ENCODE peak calls at places on chromosomes 5 and 9, in five cellular contexts. One of them, this sample, is unnamed. For H3K4me1, the result is how much of the 10 kb centered on the place peaks cover.

GRCh38 chr9:123201083-123201482 is 67.3 kb downstream of the STRBP start:
- DNase-seq in adrenal gland: no peak
- DNase-seq in uterus: no peak
- DNase-seq in endodermal cell: no peak
- DNase-seq in thoracic aorta: no peak
- DNase-seq in this sample: no peak

GRCh38 chr9:7376838-7377237 is 422.7 kb downstream of the DMAC1 start:
- DNase-seq in adrenal gland: no peak
- DNase-seq in uterus: no peak
- DNase-seq in endodermal cell: no peak
- DNase-seq in thoracic aorta: no peak
- DNase-seq in this sample: no peak

GRCh38 chr9:134828892-134829291 is 51.7 kb upstream of the FCN2 start:
- DNase-seq in adrenal gland: no peak
- DNase-seq in uterus: no peak
- DNase-seq in endodermal cell: no peak
- DNase-seq in thoracic aorta: no peak
- DNase-seq in this sample: no peak

GRCh38 chr9:36100532-36100931 is 36.0 kb upstream of the GLIPR2 start:
- DNase-seq in adrenal gland: no peak
- DNase-seq in uterus: no peak
- DNase-seq in endodermal cell: no peak
- DNase-seq in thoracic aorta: no peak
- DNase-seq in this sample: no peak

GRCh38 chr5:69415584-69415958 is 655 bp downstream of the MARVELD2 start:
- DNase-seq in adrenal gland: no peak
- DNase-seq in uterus: no peak
- DNase-seq in endodermal cell: peak
- DNase-seq in thoracic aorta: no peak
- DNase-seq in this sample: no peak

GRCh38 chr9:5072871-5073270 is 87.8 kb downstream of the JAK2 start:
- DNase-seq in adrenal gland: no peak
- DNase-seq in uterus: no peak
- DNase-seq in endodermal cell: no peak
- DNase-seq in thoracic aorta: no peak
- DNase-seq in this sample: no peak

GRCh38 chr5:44740655-44741054 is 68.1 kb upstream of the MRPS30 start:
- DNase-seq in adrenal gland: no peak
- DNase-seq in uterus: no peak
- DNase-seq in endodermal cell: no peak
- DNase-seq in thoracic aorta: no peak
- DNase-seq in this sample: no peak

GRCh38 chr9:16816006-16816405 is 54.5 kb downstream of the BNC2 start:
- DNase-seq in adrenal gland: no peak
- DNase-seq in uterus: no peak
- DNase-seq in endodermal cell: no peak
- DNase-seq in thoracic aorta: no peak
- DNase-seq in this sample: no peak

GRCh38 chr9:114250235-114250568 is 72.7 kb upstream of the ORM1 start:
- DNase-seq in adrenal gland: no peak
- DNase-seq in uterus: peak
- DNase-seq in endodermal cell: no peak
- DNase-seq in thoracic aorta: peak
- DNase-seq in this sample: peak

GRCh38 chr5:61450170-61450815 is 118.2 kb downstream of the ZSWIM6 start:
- DNase-seq in adrenal gland: no peak
- DNase-seq in uterus: no peak
- DNase-seq in endodermal cell: no peak
- DNase-seq in thoracic aorta: no peak
- DNase-seq in this sample: no peak

GRCh38 chr9:2655411-2655901 is 33.9 kb downstream of the VLDLR start:
- DNase-seq in adrenal gland: no peak
- DNase-seq in uterus: no peak
- DNase-seq in endodermal cell: no peak
- DNase-seq in thoracic aorta: peak
- DNase-seq in this sample: no peak

GRCh38 chr5:78213799-78214198 is 80.7 kb downstream of the AP3B1 start:
- DNase-seq in adrenal gland: no peak
- DNase-seq in uterus: no peak
- DNase-seq in endodermal cell: no peak
- DNase-seq in thoracic aorta: no peak
- DNase-seq in this sample: no peak

GRCh38 chr9:93675336-93676150 is 99.2 kb downstream of the PHF2 start:
- DNase-seq in adrenal gland: peak
- DNase-seq in uterus: peak
- DNase-seq in endodermal cell: peak
- DNase-seq in thoracic aorta: no peak
- DNase-seq in this sample: no peak

GRCh38 chr5:78956901-78957300 is 28.2 kb downstream of the ARSB start:
- DNase-seq in adrenal gland: no peak
- DNase-seq in uterus: no peak
- DNase-seq in endodermal cell: no peak
- DNase-seq in thoracic aorta: no peak
- DNase-seq in this sample: no peak

GRCh38 chr9:1708215-1708614 is 306.9 kb upstream of the SMARCA2 start:
- DNase-seq in adrenal gland: no peak
- DNase-seq in uterus: no peak
- DNase-seq in endodermal cell: no peak
- DNase-seq in thoracic aorta: no peak
- DNase-seq in this sample: no peak

GRCh38 chr5:96962540-96962991 is 26.7 kb downstream of the LNPEP start:
- DNase-seq in adrenal gland: no peak
- DNase-seq in uterus: no peak
- DNase-seq in endodermal cell: no peak
- DNase-seq in thoracic aorta: no peak
- DNase-seq in this sample: no peak

GRCh38 chr5:74648835-74649286 is 8.3 kb upstream of the ENC1 start:
- DNase-seq in adrenal gland: no peak
- DNase-seq in uterus: no peak
- DNase-seq in endodermal cell: no peak
- DNase-seq in thoracic aorta: no peak
- DNase-seq in this sample: no peak

GRCh38 chr5:123421773-123422172 is 1.4 kb downstream of the CEP120 start:
- DNase-seq in adrenal gland: no peak
- DNase-seq in uterus: no peak
- DNase-seq in endodermal cell: no peak
- DNase-seq in thoracic aorta: no peak
- DNase-seq in this sample: no peak

GRCh38 chr9:78236511-78236950 is 656 bp downstream of the CEP78 start:
- DNase-seq in adrenal gland: no peak
- DNase-seq in uterus: no peak
- DNase-seq in endodermal cell: no peak
- DNase-seq in thoracic aorta: no peak
- DNase-seq in this sample: no peak

GRCh38 chr9:104934686-104935413 is 6.9 kb upstream of the ABCA1 start:
- DNase-seq in adrenal gland: no peak
- DNase-seq in uterus: no peak
- DNase-seq in endodermal cell: no peak
- DNase-seq in thoracic aorta: no peak
- DNase-seq in this sample: no peak

GRCh38 chr9:38526571-38526970 is 93.8 kb downstream of the ANKRD18A start:
- DNase-seq in adrenal gland: no peak
- DNase-seq in uterus: no peak
- DNase-seq in endodermal cell: no peak
- DNase-seq in thoracic aorta: no peak
- DNase-seq in this sample: no peak

GRCh38 chr9:101311759-101312420 is 72.9 kb downstream of the BAAT start:
- DNase-seq in adrenal gland: peak
- DNase-seq in uterus: no peak
- DNase-seq in endodermal cell: no peak
- DNase-seq in thoracic aorta: no peak
- DNase-seq in this sample: no peak

GRCh38 chr5:174363934-174364333 is 318.4 kb downstream of the NSG2 start:
- DNase-seq in adrenal gland: no peak
- DNase-seq in uterus: no peak
- DNase-seq in endodermal cell: no peak
- DNase-seq in thoracic aorta: no peak
- DNase-seq in this sample: no peak

GRCh38 chr9:84343111-84343521 is 2.6 kb upstream of the SLC28A3 start:
- DNase-seq in adrenal gland: no peak
- DNase-seq in uterus: no peak
- DNase-seq in endodermal cell: no peak
- DNase-seq in thoracic aorta: no peak
- DNase-seq in this sample: no peak

GRCh38 chr9:72462340-72462739 is 59.1 kb upstream of the TMC1 start:
- DNase-seq in adrenal gland: no peak
- DNase-seq in uterus: no peak
- DNase-seq in endodermal cell: no peak
- DNase-seq in thoracic aorta: no peak
- DNase-seq in this sample: no peak

GRCh38 chr9:97781902-97782301 is 71.1 kb upstream of the FOXE1 start:
- DNase-seq in adrenal gland: no peak
- DNase-seq in uterus: no peak
- DNase-seq in endodermal cell: no peak
- DNase-seq in thoracic aorta: no peak
- DNase-seq in this sample: no peak

GRCh38 chr9:128149001-128149701 is at the start of gene LCN2:
- DNase-seq in adrenal gland: no peak
- DNase-seq in uterus: no peak
- DNase-seq in endodermal cell: peak
- DNase-seq in thoracic aorta: no peak
- DNase-seq in this sample: no peak

GRCh38 chr5:124650960-124651662 is 95.3 kb downstream of the ZNF608 start:
- DNase-seq in adrenal gland: no peak
- DNase-seq in uterus: no peak
- DNase-seq in endodermal cell: no peak
- DNase-seq in thoracic aorta: no peak
- DNase-seq in this sample: no peak

GRCh38 chr5:172497591-172498255 is 43.4 kb upstream of the SH3PXD2B start:
- DNase-seq in adrenal gland: no peak
- DNase-seq in uterus: no peak
- DNase-seq in endodermal cell: peak
- DNase-seq in thoracic aorta: no peak
- DNase-seq in this sample: no peak

GRCh38 chr5:119355244-119355635 is 579 bp upstream of the TNFAIP8 start:
- DNase-seq in adrenal gland: no peak
- DNase-seq in uterus: no peak
- DNase-seq in endodermal cell: peak
- DNase-seq in thoracic aorta: no peak
- DNase-seq in this sample: no peak

GRCh38 chr5:119355636-119356383 is at the start of gene TNFAIP8:
- DNase-seq in adrenal gland: peak
- DNase-seq in uterus: peak
- DNase-seq in endodermal cell: peak
- DNase-seq in thoracic aorta: no peak
- DNase-seq in this sample: peak

GRCh38 chr5:119353686-119354366 is 2.0 kb upstream of the TNFAIP8 start:
- DNase-seq in adrenal gland: no peak
- DNase-seq in uterus: no peak
- DNase-seq in endodermal cell: no peak
- DNase-seq in thoracic aorta: no peak
- DNase-seq in this sample: no peak

GRCh38 chr5:119353213-119353612 is 2.6 kb upstream of the TNFAIP8 start:
- DNase-seq in adrenal gland: no peak
- DNase-seq in uterus: no peak
- DNase-seq in endodermal cell: no peak
- DNase-seq in thoracic aorta: no peak
- DNase-seq in this sample: no peak

GRCh38 chr5:119354522-119355243 is 1.1 kb upstream of the TNFAIP8 start:
- DNase-seq in adrenal gland: no peak
- DNase-seq in uterus: no peak
- DNase-seq in endodermal cell: no peak
- DNase-seq in thoracic aorta: no peak
- DNase-seq in this sample: no peak
- H3K4me1 ChIP-seq in adrenal gland: under half
- H3K4me1 ChIP-seq in uterus: under half
- H3K4me1 ChIP-seq in endodermal cell: under half
- H3K4me1 ChIP-seq in thoracic aorta: under half
- H3K4me1 ChIP-seq in this sample: under half

DNA sequence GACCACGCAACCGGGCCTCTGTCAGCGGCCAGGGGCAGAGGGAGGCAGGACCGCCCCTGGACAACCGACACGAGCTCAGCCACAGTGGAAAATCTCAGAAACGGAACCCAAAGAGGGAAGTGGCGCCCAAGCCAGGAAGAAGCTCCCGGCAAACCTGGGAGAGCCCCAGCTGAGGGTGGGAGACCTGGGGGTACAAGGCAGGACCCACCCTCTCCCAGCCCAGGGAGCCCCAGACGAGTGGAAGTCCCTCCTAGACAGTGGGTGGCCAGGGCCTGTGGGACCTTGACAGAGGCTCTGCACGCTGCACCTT is 3.0 kb downstream of the SLC12A7 start:
- DNase-seq in adrenal gland: no peak
- DNase-seq in uterus: no peak
- DNase-seq in endodermal cell: no peak
- DNase-seq in thoracic aorta: no peak
- DNase-seq in this sample: no peak
- H3K4me3 ChIP-seq in adrenal gland: no peak
- H3K4me3 ChIP-seq in uterus: no peak
- H3K4me3 ChIP-seq in endodermal cell: no peak
- H3K4me3 ChIP-seq in thoracic aorta: peak
- H3K4me3 ChIP-seq in this sample: peak

GRCh38 chr9:125989524-125990180 is 242.5 kb downstream of the PBX3 start:
- DNase-seq in adrenal gland: no peak
- DNase-seq in uterus: no peak
- DNase-seq in endodermal cell: peak
- DNase-seq in thoracic aorta: no peak
- DNase-seq in this sample: peak

GRCh38 chr9:125988479-125989050 is 241.4 kb downstream of the PBX3 start:
- DNase-seq in adrenal gland: no peak
- DNase-seq in uterus: no peak
- DNase-seq in endodermal cell: peak
- DNase-seq in thoracic aorta: no peak
- DNase-seq in this sample: no peak

GRCh38 chr9:125987420-125987819 is 240.2 kb downstream of the PBX3 start:
- DNase-seq in adrenal gland: no peak
- DNase-seq in uterus: no peak
- DNase-seq in endodermal cell: peak
- DNase-seq in thoracic aorta: no peak
- DNase-seq in this sample: no peak

GRCh38 chr9:125990186-125990792 is 243.1 kb downstream of the PBX3 start:
- DNase-seq in adrenal gland: no peak
- DNase-seq in uterus: no peak
- DNase-seq in endodermal cell: peak
- DNase-seq in thoracic aorta: no peak
- DNase-seq in this sample: no peak

DNA sequence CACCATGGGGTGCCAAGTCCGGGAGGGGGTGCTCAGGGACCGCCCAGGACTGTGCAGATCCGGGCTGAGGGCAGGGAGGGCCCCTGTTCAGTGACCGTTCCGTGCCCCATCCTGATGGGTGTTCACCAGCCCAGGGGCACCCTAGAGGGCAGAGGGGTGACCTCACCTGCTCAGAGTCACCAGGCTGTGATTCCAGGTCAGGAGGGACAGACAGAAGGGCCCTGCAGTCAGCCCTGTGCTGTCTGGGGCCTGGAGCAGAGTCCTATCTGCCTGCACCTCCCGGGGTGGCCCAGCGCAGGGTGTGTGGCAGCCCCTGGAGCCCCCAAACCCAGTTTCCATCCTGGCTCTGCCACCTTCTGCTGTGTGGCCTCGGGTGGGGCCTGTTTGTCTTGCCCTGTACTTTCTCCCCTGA is 241.9 kb downstream of the PBX3 start:
- DNase-seq in adrenal gland: no peak
- DNase-seq in uterus: no peak
- DNase-seq in endodermal cell: peak
- DNase-seq in thoracic aorta: no peak
- DNase-seq in this sample: peak
- TF ChIP-seq CTCF in adrenal gland: no peak
- TF ChIP-seq CTCF in uterus: no peak
- TF ChIP-seq CTCF in endodermal cell: no peak
- TF ChIP-seq CTCF in thoracic aorta: no peak
- TF ChIP-seq CTCF in this sample: no peak

GRCh38 chr5:112929336-112930081 is 7.5 kb upstream of the REEP5 start:
- DNase-seq in adrenal gland: no peak
- DNase-seq in uterus: no peak
- DNase-seq in endodermal cell: no peak
- DNase-seq in thoracic aorta: no peak
- DNase-seq in this sample: no peak
- H3K4me1 ChIP-seq in adrenal gland: under half
- H3K4me1 ChIP-seq in uterus: under half
- H3K4me1 ChIP-seq in endodermal cell: under half
- H3K4me1 ChIP-seq in thoracic aorta: under half
- H3K4me1 ChIP-seq in this sample: under half